ENCODE peak calls at places on chromosomes 3 and 15, in seven cellular contexts. N, D, X, J, M, W and E are unnamed samples. For H3K9me3, the result is how much of the 10 kb centered on the place peaks cover.

GRCh38 chr15:33710746-33711145 is 257.6 kb upstream of the CHRM5 start:
- DNase-seq in N (no peak), D (no peak), X (no peak), J (no peak), M (no peak), W (no peak), E (no peak)

GRCh38 chr3:41640076-41640475 is 321.8 kb downstream of the ULK4 start:
- DNase-seq in N (no peak), D (no peak), X (no peak), J (no peak), M (peak), W (no peak), E (no peak)

GRCh38 chr3:132536442-132537153 is 60.5 kb upstream of the ACKR4 start:
- DNase-seq in N (no peak), D (no peak), X (no peak), J (no peak), M (peak), W (no peak), E (no peak)

GRCh38 chr3:65168547-65168946 is 480.7 kb upstream of the ADAMTS9 start:
- DNase-seq in N (no peak), D (no peak), X (no peak), J (no peak), M (no peak), W (no peak), E (no peak)

GRCh38 chr3:187088701-187089100 is 50.6 kb downstream of the RPL39L start:
- DNase-seq in N (no peak), D (no peak), X (no peak), J (no peak), M (no peak), W (no peak), E (no peak)

GRCh38 chr3:114144909-114145688 is 33.8 kb downstream of the DRD3 start:
- DNase-seq in N (peak), D (no peak), X (peak), J (no peak), M (peak), W (no peak), E (no peak)

GRCh38 chr3:154428369-154429206 is 1.4 kb downstream of the GPR149 start:
- DNase-seq in N (no peak), D (no peak), X (no peak), J (no peak), M (no peak), W (no peak), E (no peak)

GRCh38 chr3:18234717-18235335 is 190.3 kb downstream of the SATB1 start:
- DNase-seq in N (no peak), D (no peak), X (no peak), J (no peak), M (no peak), W (no peak), E (no peak)

GRCh38 chr3:15781637-15782402 is 16.0 kb downstream of the ANKRD28 start:
- DNase-seq in N (no peak), D (no peak), X (no peak), J (no peak), M (no peak), W (no peak), E (no peak)

GRCh38 chr3:24519368-24520100 is 24.9 kb upstream of the THRB start:
- DNase-seq in N (no peak), D (no peak), X (no peak), J (no peak), M (no peak), W (no peak), E (no peak)

GRCh38 chr3:52346623-52347530 is 30.8 kb downstream of the DNAH1 start:
- DNase-seq in N (peak), D (no peak), X (peak), J (no peak), M (peak), W (no peak), E (no peak)

GRCh38 chr3:183391460-183391859 is 37.0 kb downstream of the MCF2L2 start:
- DNase-seq in N (no peak), D (no peak), X (no peak), J (no peak), M (no peak), W (no peak), E (no peak)

GRCh38 chr3:52483577-52484495 is 11.3 kb upstream of the STAB1 start:
- DNase-seq in N (peak), D (no peak), X (no peak), J (no peak), M (peak), W (no peak), E (peak)

GRCh38 chr15:90529369-90530249 is at the start of gene CRTC3:
- DNase-seq in N (peak), D (peak), X (peak), J (no peak), M (peak), W (peak), E (peak)

GRCh38 chr3:129486057-129487035 is 42.1 kb upstream of the RHO start:
- DNase-seq in N (peak), D (no peak), X (no peak), J (no peak), M (peak), W (no peak), E (no peak)

GRCh38 chr15:77352932-77353331 is 67.0 kb downstream of the PEAK1 start:
- DNase-seq in N (peak), D (no peak), X (no peak), J (no peak), M (peak), W (no peak), E (no peak)

GRCh38 chr15:74384566-74385441 is 17.4 kb upstream of the CYP11A1 start:
- DNase-seq in N (no peak), D (no peak), X (no peak), J (no peak), M (no peak), W (no peak), E (no peak)

GRCh38 chr3:10869460-10869859 is 53.4 kb downstream of the SLC6A11 start:
- DNase-seq in N (no peak), D (no peak), X (no peak), J (no peak), M (no peak), W (no peak), E (no peak)

GRCh38 chr3:14343338-14344112 is 58.9 kb upstream of the SLC6A6 start:
- DNase-seq in N (no peak), D (no peak), X (no peak), J (no peak), M (peak), W (no peak), E (no peak)

GRCh38 chr3:39013289-39013688 is 38.5 kb downstream of the SCN11A start:
- DNase-seq in N (no peak), D (no peak), X (no peak), J (no peak), M (peak), W (no peak), E (no peak)

GRCh38 chr3:112752092-112752512 is 94.6 kb downstream of the CD200R1L start:
- DNase-seq in N (no peak), D (no peak), X (no peak), J (no peak), M (peak), W (no peak), E (no peak)

GRCh38 chr3:30161370-30161769 is 445.0 kb upstream of the TGFBR2 start:
- DNase-seq in N (peak), D (no peak), X (no peak), J (no peak), M (peak), W (peak), E (no peak)

GRCh38 chr15:88258021-88258641 is 1.6 kb upstream of the NTRK3 start:
- DNase-seq in N (no peak), D (no peak), X (no peak), J (no peak), M (no peak), W (no peak), E (no peak)
- H3K27ac ChIP-seq in N (no peak), D (no peak), X (no peak), J (no peak), M (no peak), W (no peak), E (no peak)

GRCh38 chr3:178915365-178915764 is 156.2 kb downstream of the ZMAT3 start:
- DNase-seq in N (no peak), D (no peak), X (no peak), J (no peak), M (no peak), W (no peak), E (no peak)

GRCh38 chr3:178916223-178916622 is 155.4 kb downstream of the ZMAT3 start:
- DNase-seq in N (no peak), D (no peak), X (no peak), J (no peak), M (no peak), W (no peak), E (no peak)
- H3K9me3 ChIP-seq in N (under half), D (under half), X (under half), J (under half), M (under half), W (under half), E (under half)

DNA sequence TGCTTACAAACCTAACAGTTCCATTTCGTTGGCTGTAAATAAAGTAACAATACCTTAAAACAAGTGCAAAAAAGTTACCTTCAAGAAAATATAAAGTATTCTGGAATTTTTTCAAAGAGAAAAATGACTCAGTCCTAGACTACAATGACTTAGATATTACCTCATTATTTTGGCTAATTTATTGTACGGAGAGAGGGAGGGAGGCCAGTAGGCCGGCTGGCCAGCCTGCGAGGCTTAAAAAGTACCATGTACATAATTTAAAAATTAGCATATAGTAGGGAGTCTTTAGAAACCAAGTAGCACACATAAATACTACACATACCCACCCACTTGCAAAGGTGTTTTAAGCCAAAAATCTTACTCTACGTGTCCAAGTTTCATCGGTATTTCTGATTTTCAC is 41.9 kb upstream of the MAP4 start:
- DNase-seq in N (peak), D (no peak), X (no peak), J (no peak), M (no peak), W (no peak), E (no peak)
- TF ChIP-seq CTCF in N (no peak), D (no peak), X (no peak), J (no peak), M (no peak), W (no peak), E (no peak)

DNA sequence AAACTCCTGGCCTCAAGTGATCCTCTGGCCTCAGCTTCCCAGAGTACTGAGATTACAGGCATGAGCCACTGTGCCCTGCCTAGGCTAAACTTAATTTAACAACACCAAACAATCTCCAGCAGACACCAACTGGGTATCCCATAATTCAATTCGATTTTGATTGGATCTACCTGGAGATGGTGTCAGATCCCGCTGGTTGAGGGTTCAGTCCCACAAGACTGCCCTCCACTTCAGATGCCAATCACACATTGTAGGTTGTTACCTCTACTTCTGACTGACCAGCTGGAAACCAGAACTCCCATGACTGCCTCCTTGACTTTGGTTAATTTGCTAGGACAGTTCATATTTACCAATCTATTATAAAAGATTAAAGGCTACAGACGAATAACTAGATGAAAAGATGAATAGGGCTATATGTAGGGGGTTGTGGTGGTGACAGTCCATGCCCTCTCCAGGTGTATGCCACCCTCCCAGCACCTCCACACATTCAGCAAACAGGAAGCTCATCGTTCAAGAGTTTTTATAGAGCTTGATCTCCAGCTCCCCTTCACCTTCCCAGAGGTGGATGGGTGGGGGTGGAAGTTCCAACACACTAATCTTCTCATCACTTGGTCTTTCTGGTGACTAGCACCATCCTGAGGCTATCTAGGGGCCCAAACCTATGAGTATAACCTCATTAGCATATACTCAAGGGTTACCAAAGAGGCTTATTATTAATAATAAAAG is 9.3 kb downstream of the B2M start:
- DNase-seq in N (no peak), D (no peak), X (no peak), J (no peak), M (no peak), W (no peak), E (no peak)
- H3K27ac ChIP-seq in N (no peak), D (peak), X (no peak), J (peak), M (no peak), W (no peak), E (no peak)

GRCh38 chr15:83745771-83746170 is 91.8 kb downstream of the ADAMTSL3 start:
- DNase-seq in N (no peak), D (no peak), X (no peak), J (no peak), M (no peak), W (no peak), E (no peak)

GRCh38 chr15:83747050-83747717 is 93.3 kb downstream of the ADAMTSL3 start:
- DNase-seq in N (peak), D (no peak), X (no peak), J (no peak), M (peak), W (peak), E (no peak)

GRCh38 chr15:83746231-83746630 is 92.3 kb downstream of the ADAMTSL3 start:
- DNase-seq in N (no peak), D (no peak), X (no peak), J (no peak), M (no peak), W (no peak), E (no peak)

GRCh38 chr15:83747718-83748110 is 93.8 kb downstream of the ADAMTSL3 start:
- DNase-seq in N (no peak), D (no peak), X (no peak), J (no peak), M (no peak), W (no peak), E (no peak)
- H3K9me3 ChIP-seq in N (under half), D (under half), X (under half), J (under half), M (under half), W (under half), E (under half)

GRCh38 chr3:150528359-150528797 is 17.9 kb downstream of the SERP1 start:
- DNase-seq in N (peak), D (no peak), X (no peak), J (no peak), M (peak), W (no peak), E (no peak)
- TF ChIP-seq CTCF in N (no peak), D (peak), X (peak), J (no peak), M (peak), W (no peak), E (no peak)

GRCh38 chr3:37863552-37863865 is 1.8 kb downstream of the CTDSPL start:
- DNase-seq in N (no peak), D (no peak), X (no peak), J (no peak), M (no peak), W (no peak), E (peak)
- H3K27ac ChIP-seq in N (no peak), D (no peak), X (peak), J (peak), M (no peak), W (peak), E (peak)

GRCh38 chr15:25065286-25065685 is 110.5 kb downstream of the SNRPN start:
- DNase-seq in N (no peak), D (no peak), X (no peak), J (no peak), M (no peak), W (no peak), E (no peak)
- H3K9me3 ChIP-seq in N (half or more), D (half or more), X (half or more), J (half or more), M (half or more), W (under half), E (half or more)

GRCh38 chr3:69386535-69387385 is 872 bp upstream of the FRMD4B start:
- DNase-seq in N (no peak), D (no peak), X (no peak), J (no peak), M (no peak), W (no peak), E (no peak)

GRCh38 chr3:69388241-69388640 is 2.4 kb upstream of the FRMD4B start:
- DNase-seq in N (no peak), D (no peak), X (no peak), J (no peak), M (no peak), W (no peak), E (no peak)

GRCh38 chr3:69384379-69384778 is 1.5 kb downstream of the FRMD4B start:
- DNase-seq in N (no peak), D (no peak), X (no peak), J (no peak), M (no peak), W (no peak), E (no peak)

GRCh38 chr3:69385033-69385722 is 710 bp downstream of the FRMD4B start:
- DNase-seq in N (no peak), D (no peak), X (no peak), J (no peak), M (no peak), W (no peak), E (no peak)

GRCh38 chr3:69385723-69386483 is at the start of gene FRMD4B:
- DNase-seq in N (peak), D (no peak), X (peak), J (no peak), M (no peak), W (peak), E (peak)
- TF ChIP-seq CTCF in N (peak), D (no peak), X (no peak), J (no peak), M (no peak), W (no peak), E (no peak)